ENCODE peak calls at places on chromosome 18, in nine cellular contexts. W is A549, N is endothelial cell of umbilical vein, F is lung, B is fibroblast of lung, V is tibial artery, Q is AG10803, C is IMR-90, L is uterus. H is an unnamed sample.
A peak's percentile ranks its signal among the peaks of the same experiment; 100 is the strongest.

GRCh38 chr18:8952174-8952573 is 150.3 kb upstream of the NDUFV2 start:
- DNase-seq in W (no peak), N (no peak), F (no peak), B (no peak), V (no peak), Q (no peak), C (no peak), L (no peak), H (no peak)

GRCh38 chr18:51666717-51667320 is 469.3 kb upstream of the MEX3C start:
- DNase-seq in W (peak; percentile 4), N (no peak), F (no peak), B (peak; percentile 11), V (no peak), Q (peak; percentile 8), C (no peak), L (no peak), H (peak; percentile 16)

GRCh38 chr18:31819106-31819924 is 58.6 kb upstream of the SLC25A52 start:
- DNase-seq in W (peak; percentile 44), N (peak; percentile 52), F (no peak), B (peak; percentile 27), V (no peak), Q (peak; percentile 49), C (peak; percentile 52), L (no peak), H (peak; percentile 69)

GRCh38 chr18:70195852-70196434 is 9.5 kb downstream of the RTTN start:
- DNase-seq in W (peak; percentile 62), N (peak; percentile 57), F (no peak), B (peak; percentile 41), V (no peak), Q (peak; percentile 68), C (peak; percentile 70), L (no peak), H (peak; percentile 78)

GRCh38 chr18:24799176-24799575 is 338.7 kb downstream of the HRH4 start:
- DNase-seq in W (no peak), N (peak; percentile 20), F (no peak), B (no peak), V (no peak), Q (no peak), C (peak; percentile 5), L (no peak), H (no peak)

GRCh38 chr18:24400587-24400986 is 3.0 kb upstream of the OSBPL1A start:
- DNase-seq in W (no peak), N (peak; percentile 26), F (no peak), B (peak; percentile 18), V (no peak), Q (no peak), C (no peak), L (no peak), H (no peak)

GRCh38 chr18:25289040-25289631 is 62.8 kb downstream of the ZNF521 start:
- DNase-seq in W (peak; percentile 11), N (peak; percentile 88), F (no peak), B (peak; percentile 83), V (no peak), Q (peak; percentile 96), C (peak; percentile 91), L (peak; percentile 48), H (peak; percentile 94)

GRCh38 chr18:23563377-23564043 is 22.8 kb downstream of the NPC1 start:
- DNase-seq in W (no peak), N (no peak), F (no peak), B (peak; percentile 74), V (no peak), Q (peak; percentile 53), C (peak; percentile 73), L (no peak), H (peak; percentile 21)

GRCh38 chr18:74718312-74718711 is 120.6 kb downstream of the ZNF407 start:
- DNase-seq in W (no peak), N (no peak), F (no peak), B (no peak), V (no peak), Q (no peak), C (no peak), L (no peak), H (no peak)

GRCh38 chr18:354456-354855 is 86.6 kb upstream of the THOC1 start:
- DNase-seq in W (no peak), N (no peak), F (no peak), B (no peak), V (no peak), Q (peak; percentile 58), C (no peak), L (no peak), H (peak; percentile 74)

GRCh38 chr18:33735428-33735827 is 157.4 kb downstream of the ASXL3 start:
- DNase-seq in W (no peak), N (no peak), F (no peak), B (no peak), V (no peak), Q (no peak), C (no peak), L (no peak), H (no peak)

GRCh38 chr18:69495338-69495737 is 94.7 kb downstream of the DOK6 start:
- DNase-seq in W (no peak), N (no peak), F (no peak), B (no peak), V (no peak), Q (no peak), C (no peak), L (no peak), H (no peak)

GRCh38 chr18:58348947-58349346 is 279.9 kb downstream of the ALPK2 start:
- DNase-seq in W (no peak), N (no peak), F (peak; percentile 39), B (no peak), V (no peak), Q (no peak), C (no peak), L (no peak), H (no peak)

GRCh38 chr18:62531078-62531477 is 8.3 kb downstream of the ZCCHC2 start:
- DNase-seq in W (no peak), N (peak; percentile 59), F (no peak), B (no peak), V (no peak), Q (no peak), C (no peak), L (no peak), H (no peak)

GRCh38 chr18:56353676-56354260 is 284.6 kb downstream of the TXNL1 start:
- DNase-seq in W (no peak), N (no peak), F (no peak), B (no peak), V (no peak), Q (peak; percentile 76), C (no peak), L (no peak), H (no peak)

GRCh38 chr18:56358608-56359007 is 279.8 kb downstream of the TXNL1 start:
- DNase-seq in W (no peak), N (no peak), F (no peak), B (no peak), V (no peak), Q (no peak), C (no peak), L (no peak), H (peak; percentile 11)
- TF ChIP-seq CTCF in W (peak; percentile 9), N (no peak), F (no peak), B (no peak), V (no peak), Q (peak; percentile 18), C (no peak), L (no peak), H (peak; percentile 17)

DNA sequence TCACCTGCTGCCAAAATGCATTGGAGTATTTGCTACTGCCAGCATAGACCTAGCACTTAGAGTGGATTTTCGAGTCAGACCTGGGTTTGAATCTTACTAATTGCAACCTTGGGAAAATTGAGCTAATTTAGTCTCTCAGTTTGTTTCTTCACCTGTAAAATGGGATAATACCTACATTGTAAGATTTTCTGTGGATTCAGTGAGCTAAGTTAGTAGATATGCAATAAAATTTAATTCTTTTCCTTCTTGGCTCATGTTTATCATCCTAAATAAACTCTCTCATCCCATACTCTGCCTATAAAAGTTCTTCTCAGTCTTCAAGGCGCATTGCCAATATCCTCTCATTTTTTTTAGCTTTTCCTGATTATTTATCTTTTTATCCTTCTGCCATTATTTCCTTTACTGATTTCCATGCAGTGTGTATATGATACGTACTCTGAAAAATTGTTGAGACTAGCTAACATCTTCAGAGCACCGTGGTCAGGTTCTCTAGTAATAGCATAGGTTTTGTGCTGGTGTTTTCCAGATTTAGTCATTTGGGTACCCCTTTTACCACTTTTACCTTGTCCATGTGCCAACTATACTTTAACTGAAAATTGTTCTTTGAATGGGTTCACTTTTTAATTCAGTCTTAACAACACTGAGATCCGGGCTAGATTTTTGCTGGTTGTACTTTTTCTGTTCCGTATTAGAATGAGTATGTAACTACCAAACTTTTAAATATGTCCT is 7.3 kb downstream of the CEP192 start:
- DNase-seq in W (no peak), N (peak; percentile 44), F (no peak), B (no peak), V (no peak), Q (no peak), C (no peak), L (no peak), H (no peak)
- H3K4me3 ChIP-seq in W (no peak overlapping the region), N (no peak overlapping the region), F (no peak overlapping the region), B (no peak overlapping the region), V (no peak overlapping the region), Q (no peak overlapping the region), C (no peak overlapping the region), L (no peak overlapping the region), H (no peak overlapping the region)

GRCh38 chr18:44638811-44639210 is 41.9 kb upstream of the SETBP1 start:
- DNase-seq in W (no peak), N (no peak), F (no peak), B (peak; percentile 1), V (no peak), Q (no peak), C (no peak), L (no peak), H (no peak)

GRCh38 chr18:44636241-44636640 is 44.4 kb upstream of the SETBP1 start:
- DNase-seq in W (no peak), N (no peak), F (no peak), B (no peak), V (no peak), Q (no peak), C (no peak), L (no peak), H (no peak)

GRCh38 chr18:44635546-44635945 is 45.1 kb upstream of the SETBP1 start:
- DNase-seq in W (no peak), N (no peak), F (no peak), B (no peak), V (no peak), Q (no peak), C (no peak), L (no peak), H (no peak)

GRCh38 chr18:44637210-44638051 is 43.3 kb upstream of the SETBP1 start:
- DNase-seq in W (peak; percentile 28), N (no peak), F (no peak), B (peak; percentile 83), V (no peak), Q (peak; percentile 53), C (no peak), L (no peak), H (no peak)

GRCh38 chr18:44638141-44638540 is 42.5 kb upstream of the SETBP1 start:
- DNase-seq in W (no peak), N (no peak), F (no peak), B (no peak), V (no peak), Q (no peak), C (no peak), L (no peak), H (no peak)
- TF ChIP-seq CTCF in W (no peak), N (no peak), F (no peak), B (no peak), V (no peak), Q (no peak), C (no peak), L (no peak), H (no peak)

DNA sequence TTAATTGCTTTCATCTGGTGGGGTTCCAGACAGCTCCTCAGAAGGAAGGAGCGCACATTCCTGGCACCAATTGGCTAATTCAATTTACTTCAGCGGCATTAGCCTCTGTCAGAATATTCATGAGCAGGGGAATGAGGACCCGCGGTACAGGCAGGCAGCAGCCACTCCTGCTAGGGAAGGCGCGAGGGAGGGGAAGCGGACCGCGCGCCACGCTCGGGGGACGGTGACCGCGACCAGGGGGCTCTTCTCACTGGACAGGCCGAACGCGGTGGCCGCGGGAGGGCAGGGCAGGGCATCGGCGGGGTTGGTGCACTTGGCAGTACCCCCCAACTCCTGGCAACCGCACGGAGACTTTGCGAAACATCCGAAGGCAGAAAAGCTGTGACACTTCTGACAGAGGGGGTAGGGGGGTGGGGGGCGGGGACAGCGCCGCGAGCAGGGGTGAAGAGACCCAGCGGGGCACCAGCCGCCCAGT is at the start of gene CDH20:
- DNase-seq in W (no peak), N (no peak), F (no peak), B (no peak), V (no peak), Q (no peak), C (no peak), L (no peak), H (no peak)
- H3K4me3 ChIP-seq in W (no peak within 1 kb of the TSS), N (peak within 1 kb of the TSS; percentile 62), F (no peak within 1 kb of the TSS), B (peak within 1 kb of the TSS; percentile 48), V (peak within 1 kb of the TSS; percentile 44), Q (peak within 1 kb of the TSS; percentile 52), C (no peak within 1 kb of the TSS), L (no peak within 1 kb of the TSS), H (peak within 1 kb of the TSS; percentile 66)